ENCODE peak calls at places on chromosomes 11 and 22, in four cellular contexts. One of them, this sample, is unnamed.

GRCh38 chr11:125674210-125674609 is 6.4 kb downstream of the ACRV1 start:
- DNase-seq in HFFc6: no peak
- DNase-seq in upper lobe of left lung: no peak
- DNase-seq in MCF 10A: no peak
- DNase-seq in this sample: no peak

GRCh38 chr22:27990879-27991278 is 71.8 kb upstream of the PITPNB start:
- DNase-seq in HFFc6: no peak
- DNase-seq in upper lobe of left lung: no peak
- DNase-seq in MCF 10A: peak; percentile 14
- DNase-seq in this sample: peak; percentile 52

GRCh38 chr22:19674129-19674928 is 40.0 kb upstream of the SEPTIN5 start:
- DNase-seq in HFFc6: no peak
- DNase-seq in upper lobe of left lung: no peak
- DNase-seq in MCF 10A: peak; percentile 16
- DNase-seq in this sample: peak; percentile 21

GRCh38 chr11:96012086-96012824 is 88.3 kb upstream of the MTMR2 start:
- DNase-seq in HFFc6: peak; percentile 71
- DNase-seq in upper lobe of left lung: no peak
- DNase-seq in MCF 10A: peak; percentile 50
- DNase-seq in this sample: peak; percentile 87

GRCh38 chr11:7936615-7937014 is 4.9 kb downstream of the OR10A3 start:
- DNase-seq in HFFc6: no peak
- DNase-seq in upper lobe of left lung: no peak
- DNase-seq in MCF 10A: peak; percentile 43
- DNase-seq in this sample: no peak

GRCh38 chr22:50131894-50132293 is 38.6 kb upstream of the PANX2 start:
- DNase-seq in HFFc6: no peak
- DNase-seq in upper lobe of left lung: no peak
- DNase-seq in MCF 10A: no peak
- DNase-seq in this sample: no peak

GRCh38 chr11:114157476-114158050 is 98.1 kb downstream of the ZBTB16 start:
- DNase-seq in HFFc6: no peak
- DNase-seq in upper lobe of left lung: peak; percentile 54
- DNase-seq in MCF 10A: peak; percentile 55
- DNase-seq in this sample: no peak

GRCh38 chr11:102530558-102530957 is at the start of gene MMP7:
- DNase-seq in HFFc6: peak; percentile 15
- DNase-seq in upper lobe of left lung: peak; percentile 59
- DNase-seq in MCF 10A: peak; percentile 61
- DNase-seq in this sample: peak; percentile 72

GRCh38 chr11:2708151-2708581 is 8.4 kb upstream of the KCNQ1OT1 start:
- DNase-seq in HFFc6: no peak
- DNase-seq in upper lobe of left lung: peak; percentile 85
- DNase-seq in MCF 10A: no peak
- DNase-seq in this sample: no peak

GRCh38 chr11:114251797-114252327 is 44.3 kb upstream of the NNMT start:
- DNase-seq in HFFc6: no peak
- DNase-seq in upper lobe of left lung: no peak
- DNase-seq in MCF 10A: no peak
- DNase-seq in this sample: no peak

GRCh38 chr11:114354076-114354475 is 46.2 kb downstream of the C11orf71 start:
- DNase-seq in HFFc6: peak; percentile 77
- DNase-seq in upper lobe of left lung: no peak
- DNase-seq in MCF 10A: peak; percentile 92
- DNase-seq in this sample: peak; percentile 94

GRCh38 chr11:124839051-124839971 is 25.9 kb upstream of the ROBO3 start:
- DNase-seq in HFFc6: no peak
- DNase-seq in upper lobe of left lung: peak; percentile 86
- DNase-seq in MCF 10A: no peak
- DNase-seq in this sample: no peak

GRCh38 chr22:31680764-31681624 is 19.0 kb upstream of the PISD start:
- DNase-seq in HFFc6: peak; percentile 68
- DNase-seq in upper lobe of left lung: no peak
- DNase-seq in MCF 10A: peak; percentile 46
- DNase-seq in this sample: peak; percentile 81

GRCh38 chr11:8998017-8998416 is 5.8 kb downstream of the NRIP3 start:
- DNase-seq in HFFc6: no peak
- DNase-seq in upper lobe of left lung: no peak
- DNase-seq in MCF 10A: no peak
- DNase-seq in this sample: no peak

GRCh38 chr11:34191592-34191991 is 86.2 kb downstream of the NAT10 start:
- DNase-seq in HFFc6: no peak
- DNase-seq in upper lobe of left lung: no peak
- DNase-seq in MCF 10A: no peak
- DNase-seq in this sample: no peak

GRCh38 chr22:37018815-37019308 is 385 bp downstream of the TST start:
- DNase-seq in HFFc6: peak; percentile 8
- DNase-seq in upper lobe of left lung: peak; percentile 91
- DNase-seq in MCF 10A: peak; percentile 36
- DNase-seq in this sample: peak; percentile 41

GRCh38 chr11:19441752-19442553 is 201.2 kb upstream of the E2F8 start:
- DNase-seq in HFFc6: peak; percentile 92
- DNase-seq in upper lobe of left lung: no peak
- DNase-seq in MCF 10A: peak; percentile 94
- DNase-seq in this sample: peak; percentile 98

GRCh38 chr22:29011868-29012428 is 49.7 kb downstream of the C22orf31 start:
- DNase-seq in HFFc6: no peak
- DNase-seq in upper lobe of left lung: no peak
- DNase-seq in MCF 10A: no peak
- DNase-seq in this sample: no peak

GRCh38 chr22:41327124-41327523 is 25.8 kb downstream of the ZC3H7B start:
- DNase-seq in HFFc6: no peak
- DNase-seq in upper lobe of left lung: no peak
- DNase-seq in MCF 10A: no peak
- DNase-seq in this sample: no peak

GRCh38 chr11:120977470-120977869 is 46.4 kb upstream of the TBCEL start:
- DNase-seq in HFFc6: no peak
- DNase-seq in upper lobe of left lung: no peak
- DNase-seq in MCF 10A: peak; percentile 30
- DNase-seq in this sample: peak; percentile 23

GRCh38 chr11:61126266-61126665 is 24.0 kb downstream of the CD5 start:
- DNase-seq in HFFc6: no peak
- DNase-seq in upper lobe of left lung: no peak
- DNase-seq in MCF 10A: no peak
- DNase-seq in this sample: no peak
- TF ChIP-seq CTCF in HFFc6: no peak
- TF ChIP-seq CTCF in upper lobe of left lung: no peak
- TF ChIP-seq CTCF in MCF 10A: no peak
- TF ChIP-seq CTCF in this sample: no peak

GRCh38 chr11:128520886-128521696 is 66.3 kb downstream of the ETS1 start:
- DNase-seq in HFFc6: no peak
- DNase-seq in upper lobe of left lung: no peak
- DNase-seq in MCF 10A: no peak
- DNase-seq in this sample: peak; percentile 20
- TF ChIP-seq CTCF in HFFc6: peak; percentile 52
- TF ChIP-seq CTCF in upper lobe of left lung: peak; percentile 1
- TF ChIP-seq CTCF in MCF 10A: no peak
- TF ChIP-seq CTCF in this sample: no peak

GRCh38 chr11:74634537-74634936 is 42.2 kb downstream of the POLD3 start:
- DNase-seq in HFFc6: peak; percentile 13
- DNase-seq in upper lobe of left lung: no peak
- DNase-seq in MCF 10A: peak; percentile 94
- DNase-seq in this sample: peak; percentile 70
- TF ChIP-seq CTCF in HFFc6: peak; percentile 61
- TF ChIP-seq CTCF in upper lobe of left lung: peak; percentile 21
- TF ChIP-seq CTCF in MCF 10A: peak; percentile 33
- TF ChIP-seq CTCF in this sample: peak; percentile 43

GRCh38 chr11:116736763-116737162 is 36.0 kb downstream of the BUD13 start:
- DNase-seq in HFFc6: peak; percentile 4
- DNase-seq in upper lobe of left lung: no peak
- DNase-seq in MCF 10A: peak; percentile 16
- DNase-seq in this sample: no peak
- TF ChIP-seq CTCF in HFFc6: peak; percentile 23
- TF ChIP-seq CTCF in upper lobe of left lung: no peak
- TF ChIP-seq CTCF in MCF 10A: peak; percentile 13
- TF ChIP-seq CTCF in this sample: no peak

GRCh38 chr11:116715383-116715782 is 57.4 kb downstream of the BUD13 start:
- DNase-seq in HFFc6: no peak
- DNase-seq in upper lobe of left lung: no peak
- DNase-seq in MCF 10A: no peak
- DNase-seq in this sample: no peak
- TF ChIP-seq CTCF in HFFc6: peak; percentile 49
- TF ChIP-seq CTCF in upper lobe of left lung: no peak
- TF ChIP-seq CTCF in MCF 10A: no peak
- TF ChIP-seq CTCF in this sample: no peak

GRCh38 chr11:32385998-32386397 is 49.3 kb downstream of the WT1 start:
- DNase-seq in HFFc6: peak; percentile 28
- DNase-seq in upper lobe of left lung: no peak
- DNase-seq in MCF 10A: peak; percentile 65
- DNase-seq in this sample: peak; percentile 49
- TF ChIP-seq CTCF in HFFc6: peak; percentile 65
- TF ChIP-seq CTCF in upper lobe of left lung: no peak
- TF ChIP-seq CTCF in MCF 10A: peak; percentile 28
- TF ChIP-seq CTCF in this sample: peak; percentile 64

GRCh38 chr11:76807206-76807875 is 24.2 kb downstream of the TSKU start:
- DNase-seq in HFFc6: peak; percentile 62
- DNase-seq in upper lobe of left lung: no peak
- DNase-seq in MCF 10A: peak; percentile 87
- DNase-seq in this sample: peak; percentile 80
- TF ChIP-seq CTCF in HFFc6: peak; percentile 94
- TF ChIP-seq CTCF in upper lobe of left lung: peak; percentile 86
- TF ChIP-seq CTCF in MCF 10A: peak; percentile 84
- TF ChIP-seq CTCF in this sample: peak; percentile 73

GRCh38 chr11:14309425-14310192 is 49.4 kb downstream of the RRAS2 start:
- DNase-seq in HFFc6: no peak
- DNase-seq in upper lobe of left lung: no peak
- DNase-seq in MCF 10A: no peak
- DNase-seq in this sample: peak; percentile 17

GRCh38 chr11:14306481-14306880 is 52.5 kb downstream of the RRAS2 start:
- DNase-seq in HFFc6: no peak
- DNase-seq in upper lobe of left lung: no peak
- DNase-seq in MCF 10A: no peak
- DNase-seq in this sample: no peak

GRCh38 chr11:14310696-14311095 is 48.3 kb downstream of the RRAS2 start:
- DNase-seq in HFFc6: no peak
- DNase-seq in upper lobe of left lung: no peak
- DNase-seq in MCF 10A: no peak
- DNase-seq in this sample: peak; percentile 54

GRCh38 chr11:14308114-14308896 is 50.7 kb downstream of the RRAS2 start:
- DNase-seq in HFFc6: peak; percentile 44
- DNase-seq in upper lobe of left lung: no peak
- DNase-seq in MCF 10A: peak; percentile 65
- DNase-seq in this sample: peak; percentile 60

DNA sequence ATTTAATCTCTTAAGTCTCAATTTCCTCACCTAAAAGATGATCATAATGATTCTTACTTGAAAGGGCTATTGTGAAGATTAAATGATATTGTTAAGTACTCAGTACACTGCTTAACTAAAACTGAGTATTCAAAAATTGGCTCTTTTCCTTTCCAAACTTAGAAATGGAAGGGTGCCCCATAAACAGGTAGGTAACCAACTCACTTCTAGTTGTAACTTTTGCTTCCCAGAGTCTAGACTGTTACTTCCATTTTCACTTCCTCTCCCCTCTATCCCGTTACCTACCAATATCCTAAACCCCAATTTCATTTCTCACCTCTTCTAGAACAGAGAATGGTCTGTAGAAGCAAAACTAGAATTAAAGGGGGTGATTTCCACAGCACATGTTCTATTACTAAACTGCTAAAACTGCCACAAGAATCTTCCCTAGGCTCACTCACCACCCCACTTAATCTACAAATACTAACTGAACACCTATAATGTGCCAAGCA is 50.0 kb downstream of the RRAS2 start:
- DNase-seq in HFFc6: no peak
- DNase-seq in upper lobe of left lung: no peak
- DNase-seq in MCF 10A: no peak
- DNase-seq in this sample: no peak
- TF ChIP-seq CTCF in HFFc6: peak; percentile 32
- TF ChIP-seq CTCF in upper lobe of left lung: no peak
- TF ChIP-seq CTCF in MCF 10A: no peak
- TF ChIP-seq CTCF in this sample: no peak

GRCh38 chr11:132941761-132942160 is 590.5 kb downstream of the OPCML start:
- DNase-seq in HFFc6: no peak
- DNase-seq in upper lobe of left lung: no peak
- DNase-seq in MCF 10A: no peak
- DNase-seq in this sample: no peak

GRCh38 chr11:132944557-132944920 is 587.8 kb downstream of the OPCML start:
- DNase-seq in HFFc6: no peak
- DNase-seq in upper lobe of left lung: no peak
- DNase-seq in MCF 10A: no peak
- DNase-seq in this sample: no peak

GRCh38 chr11:132943325-132943736 is 589.0 kb downstream of the OPCML start:
- DNase-seq in HFFc6: no peak
- DNase-seq in upper lobe of left lung: no peak
- DNase-seq in MCF 10A: no peak
- DNase-seq in this sample: no peak

GRCh38 chr11:132942611-132943324 is 589.5 kb downstream of the OPCML start:
- DNase-seq in HFFc6: no peak
- DNase-seq in upper lobe of left lung: peak; percentile 67
- DNase-seq in MCF 10A: no peak
- DNase-seq in this sample: no peak

DNA sequence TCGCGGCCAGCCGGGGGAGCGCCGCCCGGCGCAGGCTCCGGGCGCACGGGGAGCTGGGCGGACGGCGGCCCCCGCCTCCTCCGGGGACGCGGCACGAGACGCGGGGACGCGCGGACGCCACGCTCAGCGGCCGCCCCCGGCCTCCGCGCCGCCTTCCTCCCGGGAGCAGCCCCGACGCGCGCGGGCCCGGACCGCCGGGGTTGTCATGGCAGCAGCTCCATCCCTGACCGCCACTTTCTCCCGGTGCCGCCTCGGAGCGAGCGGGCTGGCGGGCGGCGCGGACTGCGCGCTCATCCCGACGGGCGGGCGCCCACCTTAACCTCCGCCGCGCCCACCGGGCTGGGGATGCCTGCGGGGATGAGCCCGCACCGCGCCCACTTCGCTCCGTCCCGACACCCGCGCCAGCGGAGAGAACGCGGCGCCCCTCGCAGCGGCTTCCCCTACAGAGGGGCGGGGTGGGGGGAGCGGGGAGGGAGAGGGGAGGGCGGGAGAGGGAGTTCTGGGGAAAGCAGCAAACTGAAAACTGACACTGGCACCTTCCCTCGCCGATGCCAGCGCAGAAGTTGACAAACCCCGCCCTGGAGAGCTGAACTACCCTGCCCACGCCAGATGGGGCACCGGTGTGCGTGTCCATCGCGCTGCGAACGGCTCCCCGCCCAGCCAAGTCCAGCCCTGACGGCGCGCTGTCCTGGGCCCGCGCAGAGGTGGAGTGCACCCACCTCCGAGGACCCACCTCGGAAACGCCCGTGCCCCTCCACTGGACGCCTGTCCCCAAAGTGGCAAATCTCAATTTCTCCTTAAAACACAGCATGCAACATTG is 588.4 kb downstream of the OPCML start:
- DNase-seq in HFFc6: no peak
- DNase-seq in upper lobe of left lung: peak; percentile 75
- DNase-seq in MCF 10A: no peak
- DNase-seq in this sample: no peak
- TF ChIP-seq CTCF in HFFc6: no peak
- TF ChIP-seq CTCF in upper lobe of left lung: no peak
- TF ChIP-seq CTCF in MCF 10A: no peak
- TF ChIP-seq CTCF in this sample: no peak